ENCODE peak calls at places on chromosomes 4 and X, in ten cellular contexts. J is stromal cell of bone marrow; G is stimulated activated CD4-positive, alpha-beta T cell treated with anti-CD3 and anti-CD28 coated beads, Interleukin-15, amount 100 ng/mL, for 1 hour; L is naive B cell; P is stimulated activated CD8-positive, alpha-beta memory T cell treated with anti-CD3 and anti-CD28 coated beads, Interleukin-12 subunit alpha, Interleukin-12 subunit beta, amount 100 ng/mL, for 4 hours; B is ecto neural progenitor cell; I is smooth muscle cell of the brain vasculature; M is LHCN-M2; F is fibroblast of mammary gland; E is B cell. K is an unnamed sample.
A peak's percentile ranks its signal among the peaks of the same experiment; 100 is the strongest.

GRCh38 chr4:75939890-75940691 is 722 bp downstream of the NAAA start:
- DNase-seq in J (peak; percentile 33), G (peak; percentile 63), L (peak; percentile 49), P (peak; percentile 63), B (peak; percentile 77), I (no peak), M (peak; percentile 55), F (peak; percentile 43), E (peak; percentile 84), K (peak; percentile 82)

GRCh38 chrX:47628980-47629379 is 750 bp downstream of the CFP start:
- DNase-seq in J (no peak), G (no peak), L (no peak), P (no peak), B (no peak), I (no peak), M (no peak), F (no peak), E (no peak), K (no peak)

GRCh38 chr4:41644915-41645295 is 103.6 kb downstream of the PHOX2B start:
- DNase-seq in J (no peak), G (no peak), L (no peak), P (no peak), B (no peak), I (no peak), M (no peak), F (no peak), E (no peak), K (no peak)

GRCh38 chr4:184649971-184650855 is 675 bp downstream of the PRIMPOL start:
- DNase-seq in J (peak; percentile 44), G (no peak), L (no peak), P (no peak), B (peak; percentile 62), I (no peak), M (peak; percentile 51), F (peak; percentile 63), E (no peak), K (no peak)

GRCh38 chr4:180205276-180205675 is 2037.9 kb upstream of the TENM3 start:
- DNase-seq in J (no peak), G (no peak), L (no peak), P (no peak), B (no peak), I (no peak), M (no peak), F (no peak), E (no peak), K (no peak)

GRCh38 chr4:22921891-22922290 is 229.2 kb downstream of the GBA3 start:
- DNase-seq in J (no peak), G (no peak), L (no peak), P (no peak), B (no peak), I (no peak), M (no peak), F (no peak), E (no peak), K (no peak)

GRCh38 chrX:134734343-134735001 is 76.2 kb upstream of the PLAC1 start:
- DNase-seq in J (no peak), G (no peak), L (no peak), P (no peak), B (no peak), I (no peak), M (peak; percentile 70), F (peak; percentile 73), E (no peak), K (no peak)

GRCh38 chr4:183485411-183486160 is 19.3 kb upstream of the ING2 start:
- DNase-seq in J (no peak), G (no peak), L (no peak), P (no peak), B (no peak), I (no peak), M (peak; percentile 38), F (peak; percentile 66), E (no peak), K (no peak)

GRCh38 chr4:10160280-10160856 is 43.8 kb upstream of the WDR1 start:
- DNase-seq in J (no peak), G (no peak), L (no peak), P (no peak), B (no peak), I (no peak), M (no peak), F (peak; percentile 21), E (no peak), K (no peak)

GRCh38 chrX:102720237-102721168 is at the start of gene GPRASP3:
- DNase-seq in J (peak; percentile 35), G (peak; percentile 62), L (peak; percentile 32), P (peak; percentile 36), B (no peak), I (no peak), M (peak; percentile 67), F (peak; percentile 67), E (peak; percentile 55), K (peak; percentile 85)

GRCh38 chr4:138062929-138063328 is 179.2 kb downstream of the SLC7A11 start:
- DNase-seq in J (peak; percentile 13), G (no peak), L (no peak), P (no peak), B (no peak), I (no peak), M (peak; percentile 47), F (peak; percentile 63), E (no peak), K (no peak)

GRCh38 chr4:10180927-10181744 is 64.5 kb upstream of the WDR1 start:
- DNase-seq in J (no peak), G (no peak), L (no peak), P (no peak), B (no peak), I (no peak), M (no peak), F (peak; percentile 44), E (no peak), K (no peak)

GRCh38 chr4:154626793-154627484 is 14.5 kb upstream of the FGG start:
- DNase-seq in J (peak; percentile 9), G (peak; percentile 29), L (peak; percentile 55), P (peak; percentile 3), B (peak; percentile 86), I (no peak), M (peak; percentile 14), F (peak; percentile 49), E (peak; percentile 68), K (no peak)

GRCh38 chr4:42397635-42398447 is 553 bp downstream of the SHISA3 start:
- DNase-seq in J (no peak), G (no peak), L (peak; percentile 8), P (no peak), B (no peak), I (no peak), M (no peak), F (no peak), E (no peak), K (peak; percentile 34)

GRCh38 chr4:10117424-10118354 is 1.1 kb upstream of the WDR1 start:
- DNase-seq in J (no peak), G (no peak), L (peak; percentile 62), P (no peak), B (no peak), I (no peak), M (no peak), F (peak; percentile 26), E (no peak), K (no peak)

GRCh38 chr4:1382776-1383727 is 23.2 kb downstream of the NKX1-1 start:
- DNase-seq in J (no peak), G (no peak), L (no peak), P (no peak), B (no peak), I (no peak), M (no peak), F (no peak), E (no peak), K (peak; percentile 13)

GRCh38 chr4:128332086-128332485 is 44.5 kb upstream of the PGRMC2 start:
- DNase-seq in J (no peak), G (no peak), L (no peak), P (no peak), B (no peak), I (no peak), M (no peak), F (no peak), E (no peak), K (no peak)

GRCh38 chr4:115678425-115678941 is 565.1 kb upstream of the NDST4 start:
- DNase-seq in J (no peak), G (no peak), L (no peak), P (no peak), B (no peak), I (no peak), M (no peak), F (no peak), E (no peak), K (no peak)

GRCh38 chr4:23135792-23136645 is 443.3 kb downstream of the GBA3 start:
- DNase-seq in J (peak; percentile 43), G (no peak), L (no peak), P (no peak), B (no peak), I (no peak), M (peak; percentile 59), F (peak; percentile 42), E (no peak), K (no peak)

GRCh38 chr4:70577220-70577927 is 14.7 kb upstream of the AMBN start:
- DNase-seq in J (no peak), G (no peak), L (no peak), P (no peak), B (no peak), I (no peak), M (no peak), F (no peak), E (no peak), K (no peak)

GRCh38 chr4:183722738-183723560 is 63.9 kb downstream of the TRAPPC11 start:
- DNase-seq in J (no peak), G (peak; percentile 24), L (peak; percentile 63), P (peak; percentile 32), B (peak; percentile 82), I (no peak), M (no peak), F (peak; percentile 4), E (peak; percentile 78), K (peak; percentile 88)

GRCh38 chr4:29970626-29971025 is 749.5 kb upstream of the PCDH7 start:
- DNase-seq in J (no peak), G (no peak), L (no peak), P (no peak), B (peak; percentile 49), I (no peak), M (no peak), F (peak; percentile 2), E (no peak), K (no peak)

GRCh38 chr4:139457318-139457717 is 3.4 kb downstream of the RAB33B start:
- DNase-seq in J (no peak), G (no peak), L (no peak), P (no peak), B (no peak), I (no peak), M (no peak), F (peak; percentile 41), E (no peak), K (no peak)

GRCh38 chrX:119398974-119399771 is at the start of gene SLC25A43:
- DNase-seq in J (no peak), G (peak; percentile 16), L (peak; percentile 17), P (peak; percentile 14), B (peak; percentile 55), I (no peak), M (peak; percentile 19), F (peak; percentile 20), E (peak; percentile 78), K (peak; percentile 68)

GRCh38 chr4:71206763-71207162 is 132.1 kb upstream of the SLC4A4 start:
- DNase-seq in J (peak; percentile 70), G (no peak), L (no peak), P (no peak), B (no peak), I (no peak), M (peak; percentile 61), F (peak; percentile 30), E (no peak), K (no peak)

GRCh38 chrX:2538016-2538415 is 37.2 kb upstream of the DHRSX start:
- DNase-seq in J (no peak), G (no peak), L (no peak), P (no peak), B (peak; percentile 59), I (no peak), M (no peak), F (no peak), E (no peak), K (no peak)

GRCh38 chr4:103372002-103372558 is 173.9 kb upstream of the CENPE start:
- DNase-seq in J (no peak), G (no peak), L (no peak), P (no peak), B (no peak), I (no peak), M (no peak), F (no peak), E (no peak), K (no peak)

GRCh38 chr4:7540216-7540615 is 105.5 kb upstream of the PSAPL1 start:
- DNase-seq in J (no peak), G (no peak), L (no peak), P (no peak), B (no peak), I (no peak), M (no peak), F (no peak), E (no peak), K (no peak)

K was measured in mucosa of descending colon.